ENCODE peak calls at places on chromosomes 12 and 14, in nine cellular contexts. One of them, this sample, is unnamed.

GRCh38 chr14:50667491-50668007 is 557 bp downstream of the SAV1 start:
- DNase-seq in activated T-cell treated with anti-CD3 and anti-CD28 coated beads for 24 hours: no peak
- DNase-seq in natural killer cell: no peak
- DNase-seq in neuronal stem cell: peak
- DNase-seq in stimulated activated CD4-positive, alpha-beta T cell treated with anti-CD3 and anti-CD28 coated beads, Interleukin-1b, Interleukin-23, amount 100 ng/mL, for 24 hours: no peak
- DNase-seq in heart left ventricle: peak
- DNase-seq in fibroblast of lung: no peak
- DNase-seq in anterior cingulate cortex: no peak
- DNase-seq in left cardiac atrium: no peak
- DNase-seq in this sample: peak

GRCh38 chr12:57133916-57134315 is 5.6 kb downstream of the LRP1 start:
- DNase-seq in neuronal stem cell: no peak
- DNase-seq in activated T-cell treated with anti-CD3 and anti-CD28 coated beads for 24 hours: no peak
- DNase-seq in left cardiac atrium: no peak
- DNase-seq in natural killer cell: no peak
- DNase-seq in stimulated activated CD4-positive, alpha-beta T cell treated with anti-CD3 and anti-CD28 coated beads, Interleukin-1b, Interleukin-23, amount 100 ng/mL, for 24 hours: no peak
- DNase-seq in fibroblast of lung: no peak
- DNase-seq in heart left ventricle: peak
- DNase-seq in anterior cingulate cortex: peak
- DNase-seq in this sample: peak

GRCh38 chr12:24991209-24992049 is 42.5 kb upstream of the BCAT1 start:
- DNase-seq in neuronal stem cell: peak
- DNase-seq in heart left ventricle: no peak
- DNase-seq in left cardiac atrium: no peak
- DNase-seq in natural killer cell: no peak
- DNase-seq in fibroblast of lung: peak
- DNase-seq in anterior cingulate cortex: no peak
- DNase-seq in stimulated activated CD4-positive, alpha-beta T cell treated with anti-CD3 and anti-CD28 coated beads, Interleukin-1b, Interleukin-23, amount 100 ng/mL, for 24 hours: no peak
- DNase-seq in activated T-cell treated with anti-CD3 and anti-CD28 coated beads for 24 hours: no peak
- DNase-seq in this sample: peak

GRCh38 chr12:70609739-70610491 is 27.3 kb downstream of the PTPRB start:
- DNase-seq in left cardiac atrium: peak
- DNase-seq in anterior cingulate cortex: no peak
- DNase-seq in neuronal stem cell: no peak
- DNase-seq in fibroblast of lung: peak
- DNase-seq in stimulated activated CD4-positive, alpha-beta T cell treated with anti-CD3 and anti-CD28 coated beads, Interleukin-1b, Interleukin-23, amount 100 ng/mL, for 24 hours: no peak
- DNase-seq in natural killer cell: peak
- DNase-seq in heart left ventricle: peak
- DNase-seq in activated T-cell treated with anti-CD3 and anti-CD28 coated beads for 24 hours: no peak
- DNase-seq in this sample: no peak

GRCh38 chr12:68131867-68132414 is 27.6 kb downstream of the IFNG start:
- DNase-seq in left cardiac atrium: no peak
- DNase-seq in stimulated activated CD4-positive, alpha-beta T cell treated with anti-CD3 and anti-CD28 coated beads, Interleukin-1b, Interleukin-23, amount 100 ng/mL, for 24 hours: no peak
- DNase-seq in fibroblast of lung: no peak
- DNase-seq in anterior cingulate cortex: no peak
- DNase-seq in natural killer cell: no peak
- DNase-seq in activated T-cell treated with anti-CD3 and anti-CD28 coated beads for 24 hours: no peak
- DNase-seq in neuronal stem cell: no peak
- DNase-seq in heart left ventricle: no peak
- DNase-seq in this sample: no peak

GRCh38 chr14:95548328-95548929 is 13.6 kb downstream of the GLRX5 start:
- DNase-seq in fibroblast of lung: no peak
- DNase-seq in activated T-cell treated with anti-CD3 and anti-CD28 coated beads for 24 hours: no peak
- DNase-seq in anterior cingulate cortex: no peak
- DNase-seq in heart left ventricle: no peak
- DNase-seq in stimulated activated CD4-positive, alpha-beta T cell treated with anti-CD3 and anti-CD28 coated beads, Interleukin-1b, Interleukin-23, amount 100 ng/mL, for 24 hours: no peak
- DNase-seq in natural killer cell: no peak
- DNase-seq in left cardiac atrium: no peak
- DNase-seq in neuronal stem cell: no peak
- DNase-seq in this sample: no peak

GRCh38 chr14:24506443-24506842 is 1.6 kb downstream of the CMA1 start:
- DNase-seq in activated T-cell treated with anti-CD3 and anti-CD28 coated beads for 24 hours: no peak
- DNase-seq in natural killer cell: no peak
- DNase-seq in stimulated activated CD4-positive, alpha-beta T cell treated with anti-CD3 and anti-CD28 coated beads, Interleukin-1b, Interleukin-23, amount 100 ng/mL, for 24 hours: no peak
- DNase-seq in neuronal stem cell: no peak
- DNase-seq in left cardiac atrium: no peak
- DNase-seq in heart left ventricle: no peak
- DNase-seq in anterior cingulate cortex: no peak
- DNase-seq in fibroblast of lung: no peak
- DNase-seq in this sample: no peak

GRCh38 chr14:51395361-51395849 is 155.4 kb downstream of the TMX1 start:
- DNase-seq in activated T-cell treated with anti-CD3 and anti-CD28 coated beads for 24 hours: no peak
- DNase-seq in neuronal stem cell: no peak
- DNase-seq in natural killer cell: no peak
- DNase-seq in fibroblast of lung: peak
- DNase-seq in anterior cingulate cortex: no peak
- DNase-seq in heart left ventricle: peak
- DNase-seq in left cardiac atrium: peak
- DNase-seq in stimulated activated CD4-positive, alpha-beta T cell treated with anti-CD3 and anti-CD28 coated beads, Interleukin-1b, Interleukin-23, amount 100 ng/mL, for 24 hours: no peak
- DNase-seq in this sample: no peak

GRCh38 chr12:78128236-78128635 is 297.5 kb downstream of the NAV3 start:
- DNase-seq in neuronal stem cell: no peak
- DNase-seq in natural killer cell: no peak
- DNase-seq in anterior cingulate cortex: no peak
- DNase-seq in fibroblast of lung: no peak
- DNase-seq in heart left ventricle: no peak
- DNase-seq in stimulated activated CD4-positive, alpha-beta T cell treated with anti-CD3 and anti-CD28 coated beads, Interleukin-1b, Interleukin-23, amount 100 ng/mL, for 24 hours: no peak
- DNase-seq in activated T-cell treated with anti-CD3 and anti-CD28 coated beads for 24 hours: no peak
- DNase-seq in left cardiac atrium: no peak
- DNase-seq in this sample: no peak

GRCh38 chr12:26318661-26319068 is 123.3 kb downstream of the SSPN start:
- DNase-seq in natural killer cell: no peak
- DNase-seq in stimulated activated CD4-positive, alpha-beta T cell treated with anti-CD3 and anti-CD28 coated beads, Interleukin-1b, Interleukin-23, amount 100 ng/mL, for 24 hours: no peak
- DNase-seq in activated T-cell treated with anti-CD3 and anti-CD28 coated beads for 24 hours: no peak
- DNase-seq in fibroblast of lung: peak
- DNase-seq in heart left ventricle: peak
- DNase-seq in left cardiac atrium: peak
- DNase-seq in neuronal stem cell: no peak
- DNase-seq in anterior cingulate cortex: no peak
- DNase-seq in this sample: no peak

GRCh38 chr12:33710548-33710947 is 270.9 kb upstream of the SYT10 start:
- DNase-seq in activated T-cell treated with anti-CD3 and anti-CD28 coated beads for 24 hours: no peak
- DNase-seq in stimulated activated CD4-positive, alpha-beta T cell treated with anti-CD3 and anti-CD28 coated beads, Interleukin-1b, Interleukin-23, amount 100 ng/mL, for 24 hours: no peak
- DNase-seq in left cardiac atrium: no peak
- DNase-seq in anterior cingulate cortex: no peak
- DNase-seq in natural killer cell: no peak
- DNase-seq in neuronal stem cell: no peak
- DNase-seq in heart left ventricle: no peak
- DNase-seq in fibroblast of lung: no peak
- DNase-seq in this sample: no peak

GRCh38 chr14:81459421-81459820 is 59.3 kb upstream of the STON2 start:
- DNase-seq in fibroblast of lung: no peak
- DNase-seq in activated T-cell treated with anti-CD3 and anti-CD28 coated beads for 24 hours: no peak
- DNase-seq in stimulated activated CD4-positive, alpha-beta T cell treated with anti-CD3 and anti-CD28 coated beads, Interleukin-1b, Interleukin-23, amount 100 ng/mL, for 24 hours: no peak
- DNase-seq in neuronal stem cell: no peak
- DNase-seq in heart left ventricle: no peak
- DNase-seq in anterior cingulate cortex: no peak
- DNase-seq in natural killer cell: no peak
- DNase-seq in left cardiac atrium: no peak
- DNase-seq in this sample: no peak

GRCh38 chr12:108854453-108855283 is 2.7 kb downstream of the SSH1 start:
- DNase-seq in heart left ventricle: no peak
- DNase-seq in anterior cingulate cortex: no peak
- DNase-seq in activated T-cell treated with anti-CD3 and anti-CD28 coated beads for 24 hours: no peak
- DNase-seq in stimulated activated CD4-positive, alpha-beta T cell treated with anti-CD3 and anti-CD28 coated beads, Interleukin-1b, Interleukin-23, amount 100 ng/mL, for 24 hours: no peak
- DNase-seq in fibroblast of lung: peak
- DNase-seq in natural killer cell: no peak
- DNase-seq in neuronal stem cell: no peak
- DNase-seq in left cardiac atrium: peak
- DNase-seq in this sample: no peak

GRCh38 chr12:120979862-120980696 is 1.7 kb downstream of the HNF1A start:
- DNase-seq in heart left ventricle: no peak
- DNase-seq in activated T-cell treated with anti-CD3 and anti-CD28 coated beads for 24 hours: no peak
- DNase-seq in fibroblast of lung: no peak
- DNase-seq in natural killer cell: no peak
- DNase-seq in stimulated activated CD4-positive, alpha-beta T cell treated with anti-CD3 and anti-CD28 coated beads, Interleukin-1b, Interleukin-23, amount 100 ng/mL, for 24 hours: no peak
- DNase-seq in anterior cingulate cortex: no peak
- DNase-seq in left cardiac atrium: no peak
- DNase-seq in neuronal stem cell: no peak
- DNase-seq in this sample: no peak

This sample was measured in naive thymus-derived CD4-positive, alpha-beta T cell.